ENCODE peak calls at places on chromosomes 4 and X, in seven cellular contexts. A is thoracic aorta, I is kidney, F is BE2C, Y is MM.1S, D is psoas muscle, S is upper lobe of right lung. X is an unnamed sample.
A peak's percentile ranks its signal among the peaks of the same experiment; 100 is the strongest.

GRCh38 chr4:88054909-88055308 is 47.5 kb downstream of the PKD2 start:
- DNase-seq in D (no peak), I (no peak), A (no peak), Y (peak; percentile 73), F (peak; percentile 34), S (no peak), X (no peak)

GRCh38 chrX:45903781-45904201 is 641.4 kb downstream of the ZNF674 start:
- DNase-seq in Y (no peak), A (no peak), F (no peak), D (no peak), S (no peak), I (no peak), X (no peak)

GRCh38 chr4:119034276-119035008 is 101.2 kb upstream of the MYOZ2 start:
- DNase-seq in I (no peak), F (no peak), Y (no peak), A (no peak), S (no peak), D (no peak), X (no peak)

GRCh38 chr4:145825255-145825654 is 113.4 kb downstream of the ZNF827 start:
- DNase-seq in F (no peak), A (no peak), Y (no peak), I (no peak), D (no peak), S (no peak), X (no peak)

GRCh38 chrX:11241720-11242119 is 51.5 kb upstream of the AMELX start:
- DNase-seq in D (no peak), A (no peak), Y (no peak), F (no peak), S (no peak), I (no peak), X (no peak)

GRCh38 chr4:56757270-56757746 is 64.2 kb downstream of the SPINK2 start:
- DNase-seq in F (no peak), S (no peak), A (no peak), I (peak; percentile 82), Y (peak; percentile 91), D (no peak), X (no peak)

GRCh38 chr4:157727163-157727562 is 445.7 kb downstream of the GASK1B start:
- DNase-seq in Y (no peak), I (no peak), S (no peak), A (no peak), D (no peak), F (no peak), X (no peak)

GRCh38 chrX:19005909-19006308 is 22.0 kb upstream of the PHKA2 start:
- DNase-seq in S (no peak), D (no peak), F (no peak), Y (no peak), I (no peak), A (no peak), X (no peak)

GRCh38 chrX:133859860-133860259 is 125.5 kb downstream of the GPC3 start:
- DNase-seq in D (no peak), Y (no peak), A (no peak), S (no peak), I (no peak), F (no peak), X (no peak)

GRCh38 chr4:55172694-55173287 is 47.4 kb upstream of the KDR start:
- DNase-seq in Y (no peak), A (no peak), S (no peak), I (peak; percentile 55), F (no peak), D (no peak), X (no peak)

GRCh38 chr4:47383829-47384427 is 79.6 kb downstream of the COMMD8 start:
- DNase-seq in D (no peak), I (no peak), F (no peak), Y (peak; percentile 45), S (no peak), A (no peak), X (no peak)

GRCh38 chr4:92566284-92566683 is 262.5 kb downstream of the GRID2 start:
- DNase-seq in A (no peak), D (no peak), F (no peak), S (no peak), I (no peak), Y (no peak), X (no peak)

GRCh38 chr4:16791460-16791859 is 107.0 kb downstream of the LDB2 start:
- DNase-seq in I (no peak), D (no peak), Y (no peak), A (no peak), S (no peak), F (peak; percentile 33), X (no peak)

GRCh38 chr4:186092296-186092695 is 12.2 kb upstream of the FAM149A start:
- DNase-seq in D (no peak), A (no peak), I (no peak), Y (no peak), F (no peak), S (no peak), X (no peak)

GRCh38 chr4:104973708-104974107 is 173.0 kb upstream of the TET2 start:
- DNase-seq in S (no peak), F (no peak), Y (peak; percentile 71), I (no peak), D (no peak), A (no peak), X (no peak)

GRCh38 chrX:47849776-47850175 is 13.1 kb downstream of the ZNF81 start:
- DNase-seq in A (no peak), D (no peak), F (no peak), I (no peak), S (no peak), Y (no peak), X (no peak)

DNA sequence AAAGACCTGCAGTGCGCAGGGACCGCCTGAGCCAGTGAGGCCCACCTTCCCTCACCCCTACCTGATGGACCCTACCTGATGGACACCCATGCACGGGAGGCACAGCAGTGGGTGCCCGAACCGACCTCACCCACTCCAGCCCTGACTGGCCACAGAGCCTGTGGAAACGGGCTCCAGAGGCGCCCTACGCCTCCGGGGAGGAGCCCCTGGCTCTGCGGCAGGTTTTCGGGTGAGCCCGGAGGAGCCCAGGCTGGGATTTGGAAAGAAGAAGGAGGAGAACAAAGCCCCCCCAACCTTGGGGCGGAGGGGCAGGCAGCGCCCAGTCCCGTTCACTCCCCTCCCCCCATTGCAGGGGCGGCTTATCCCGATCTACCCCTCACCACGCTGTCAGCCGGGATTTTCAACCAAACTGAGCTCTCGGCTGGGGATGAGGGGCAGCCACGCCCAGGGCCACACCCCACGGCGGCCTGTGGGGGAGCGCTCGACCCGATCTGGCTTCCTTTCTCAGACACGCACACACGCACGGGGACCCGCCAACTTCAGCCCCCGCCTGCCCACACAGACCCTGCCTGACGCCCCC is 675 bp downstream of the L1CAM start:
- DNase-seq in S (no peak), A (no peak), I (peak; percentile 67), Y (no peak), D (peak; percentile 50), F (no peak), X (no peak)
- H3K4me3 ChIP-seq in S (no peak overlapping the region), A (no peak overlapping the region), I (no peak overlapping the region), Y (no peak overlapping the region), D (no peak overlapping the region), F (peak overlapping the region; percentile 75), X (no peak overlapping the region)

DNA sequence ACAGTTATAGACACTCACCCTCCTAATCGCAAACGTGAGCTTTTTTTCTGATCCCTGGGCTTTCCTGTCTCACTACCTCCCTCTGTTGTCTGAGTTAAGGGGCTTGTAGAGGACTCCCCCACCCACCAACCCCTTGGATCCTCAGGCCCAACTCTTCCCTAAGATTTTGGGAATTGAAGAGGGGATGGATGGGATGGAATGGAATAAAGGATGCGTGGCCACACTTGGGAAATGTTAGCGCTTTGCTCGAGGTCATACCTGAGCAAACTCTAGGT is 1.5 kb downstream of the CNKSR2 start:
- DNase-seq in Y (no peak), A (no peak), S (no peak), F (peak; percentile 15), I (no peak), D (no peak), X (no peak)
- TF ChIP-seq CTCF in Y (no peak), A (no peak), S (no peak), F (peak; percentile 63), I (no peak), D (no peak), X (no peak)

GRCh38 chr4:154660052-154660451 is 47.6 kb upstream of the FGG start:
- DNase-seq in F (no peak), D (no peak), I (no peak), S (no peak), A (no peak), Y (no peak), X (no peak)

DNA sequence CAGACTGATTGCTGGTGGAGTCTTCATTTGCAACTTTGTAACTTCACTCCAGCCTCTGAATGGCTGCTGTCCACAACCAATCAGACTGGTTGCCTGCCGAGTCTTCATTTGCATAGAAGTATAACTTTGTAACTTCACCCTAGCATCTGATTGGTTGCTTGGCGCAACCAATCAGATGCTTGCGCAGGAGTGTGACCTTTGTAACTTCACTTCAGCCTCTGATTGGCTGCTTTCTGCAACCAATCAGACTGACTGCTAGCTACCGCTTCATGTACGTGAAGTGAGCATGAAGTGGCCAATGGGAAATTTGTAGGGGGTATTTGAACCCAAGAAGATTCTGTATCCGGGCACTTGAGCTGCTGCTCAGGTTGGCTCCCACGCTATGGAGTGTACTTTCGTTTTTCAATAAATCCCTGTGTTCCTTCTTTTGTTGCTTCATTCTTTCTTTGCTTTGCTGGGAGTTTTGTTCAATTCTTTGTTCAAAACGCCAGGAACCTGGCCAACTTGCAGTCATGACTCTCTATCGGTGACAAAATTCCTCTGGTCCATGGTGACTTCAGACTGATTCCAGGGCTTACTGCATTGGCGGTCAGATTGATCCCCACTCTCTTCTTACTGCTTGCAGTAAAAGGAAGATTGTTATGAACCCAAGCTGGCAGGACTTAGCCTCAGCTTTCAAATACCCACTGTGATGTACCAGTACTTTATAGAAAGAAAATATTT is 46.4 kb upstream of the FGG start:
- DNase-seq in Y (no peak), D (no peak), S (no peak), I (no peak), A (no peak), F (peak; percentile 9), X (no peak)
- H3K4me3 ChIP-seq in Y (no peak overlapping the region), D (peak overlapping the region; percentile 22), S (no peak overlapping the region), I (no peak overlapping the region), A (no peak overlapping the region), F (peak overlapping the region; percentile 12), X (no peak overlapping the region)

GRCh38 chr4:154687840-154688239 is 56.0 kb upstream of the LRAT start:
- DNase-seq in I (no peak), Y (no peak), D (no peak), S (no peak), F (no peak), A (no peak), X (no peak)

GRCh38 chr4:154692311-154692818 is 51.4 kb upstream of the LRAT start:
- DNase-seq in D (no peak), Y (no peak), S (no peak), F (no peak), A (no peak), I (no peak), X (no peak)

GRCh38 chr4:154683956-154684681 is 59.7 kb upstream of the LRAT start:
- DNase-seq in Y (no peak), F (no peak), D (no peak), S (no peak), A (no peak), I (no peak), X (no peak)

GRCh38 chr4:154691229-154691628 is 52.6 kb upstream of the LRAT start:
- DNase-seq in D (no peak), F (no peak), I (no peak), Y (no peak), A (no peak), S (no peak), X (no peak)

DNA sequence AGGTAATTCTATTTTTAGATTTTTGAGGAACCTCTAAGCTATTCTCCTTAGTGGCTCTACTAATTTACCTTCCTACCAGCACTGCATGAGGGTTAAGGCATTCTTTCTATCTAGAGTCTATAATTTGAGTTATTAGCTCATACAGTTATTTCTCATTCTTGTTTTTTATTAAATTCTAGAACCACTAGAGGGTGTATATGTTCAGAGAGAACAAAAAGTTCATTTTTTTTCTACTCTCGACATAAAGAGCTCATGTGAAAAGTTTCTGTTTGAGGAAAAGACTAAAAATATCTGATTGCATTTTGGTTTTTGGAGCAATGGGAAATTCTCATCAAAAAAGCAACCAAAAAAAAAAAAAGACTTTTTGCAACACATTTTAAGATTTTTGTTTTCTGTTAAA is 57.0 kb upstream of the LRAT start:
- DNase-seq in D (no peak), F (no peak), I (no peak), Y (no peak), S (no peak), A (no peak), X (no peak)
- TF ChIP-seq CTCF in D (no peak), F (no peak), I (no peak), Y (peak; percentile 28), S (no peak), A (no peak), X (no peak)

X was measured in lower lobe of right lung.